ENCODE peak calls at places on chromosomes 12 and 14, in four cellular contexts. P is central memory CD4-positive, alpha-beta T cell; X is esophagus squamous epithelium; R is C1 segment of cervical spinal cord. N is an unnamed sample.

GRCh38 chr14:60356921-60357550 is 108.0 kb downstream of the PPM1A start:
- DNase-seq in P (no peak), X (no peak), R (no peak), N (no peak)

GRCh38 chr12:61870658-61871559 is 389.3 kb upstream of the USP15 start:
- DNase-seq in P (no peak), X (no peak), R (no peak), N (no peak)

GRCh38 chr14:93045965-93046695 is 69.6 kb downstream of the ITPK1 start:
- DNase-seq in P (no peak), X (no peak), R (no peak), N (no peak)

GRCh38 chr14:93788557-93789365 is 476 bp upstream of the PRIMA1 start:
- DNase-seq in P (no peak), X (no peak), R (peak), N (no peak)

GRCh38 chr12:53160000-53160399 is 20.5 kb upstream of the ZNF740 start:
- DNase-seq in P (no peak), X (no peak), R (no peak), N (no peak)

GRCh38 chr14:73723411-73723798 is 9.2 kb upstream of the PNMA1 start:
- DNase-seq in P (peak), X (no peak), R (no peak), N (no peak)

GRCh38 chr12:124613151-124613585 is 45.8 kb upstream of the NCOR2 start:
- DNase-seq in P (no peak), X (no peak), R (no peak), N (no peak)

GRCh38 chr12:132084681-132085635 is 59.2 kb downstream of the DDX51 start:
- DNase-seq in P (peak), X (no peak), R (no peak), N (peak)

N was measured in ascending aorta.